ENCODE peak calls at places on chromosomes 6 and 20, in six cellular contexts. D, W, G, U, O and T are unnamed samples.

GRCh38 chr6:87922947-87923330 is 124.7 kb upstream of the SPACA1 start:
- DNase-seq in D (no peak), W (no peak), G (peak; percentile 86), U (no peak), O (peak; percentile 20), T (peak; percentile 19)

GRCh38 chr20:37276494-37277252 is 12.8 kb upstream of the MANBAL start:
- DNase-seq in D (no peak), W (peak; percentile 49), G (no peak), U (no peak), O (peak; percentile 46), T (peak; percentile 62)

GRCh38 chr6:88124925-88125557 is 41.1 kb downstream of the CNR1 start:
- DNase-seq in D (no peak), W (no peak), G (no peak), U (no peak), O (no peak), T (no peak)

GRCh38 chr6:129790786-129791185 is 70.3 kb downstream of the TMEM244 start:
- DNase-seq in D (no peak), W (no peak), G (no peak), U (no peak), O (no peak), T (no peak)

GRCh38 chr20:47988601-47989116 is 203.4 kb upstream of the SULF2 start:
- DNase-seq in D (no peak), W (no peak), G (no peak), U (no peak), O (no peak), T (no peak)

GRCh38 chr20:42986143-42986773 is 203.4 kb downstream of the PTPRT start:
- DNase-seq in D (no peak), W (peak; percentile 61), G (no peak), U (no peak), O (no peak), T (no peak)

GRCh38 chr6:89527634-89528033 is 94.7 kb downstream of the ANKRD6 start:
- DNase-seq in D (no peak), W (no peak), G (no peak), U (no peak), O (no peak), T (no peak)

GRCh38 chr6:71168233-71168765 is 120.3 kb upstream of the OGFRL1 start:
- DNase-seq in D (no peak), W (no peak), G (no peak), U (no peak), O (no peak), T (no peak)

GRCh38 chr6:26475823-26476729 is 18.3 kb downstream of the BTN2A1 start:
- DNase-seq in D (peak; percentile 25), W (peak; percentile 31), G (no peak), U (no peak), O (no peak), T (no peak)

GRCh38 chr6:52546192-52546591 is 30.7 kb downstream of the TRAM2 start:
- DNase-seq in D (no peak), W (no peak), G (no peak), U (no peak), O (no peak), T (no peak)

GRCh38 chr6:53761036-53761435 is 33.8 kb upstream of the LRRC1 start:
- DNase-seq in D (no peak), W (no peak), G (no peak), U (no peak), O (no peak), T (no peak)

GRCh38 chr6:167079853-167080297 is 43.0 kb upstream of the CCR6 start:
- DNase-seq in D (peak; percentile 10), W (no peak), G (peak; percentile 93), U (no peak), O (no peak), T (no peak)

GRCh38 chr20:24630486-24631172 is 161.2 kb downstream of the SYNDIG1 start:
- DNase-seq in D (no peak), W (no peak), G (no peak), U (peak; percentile 14), O (no peak), T (no peak)

GRCh38 chr20:33576432-33576883 is 85.7 kb upstream of the C20orf144 start:
- DNase-seq in D (no peak), W (no peak), G (no peak), U (no peak), O (no peak), T (no peak)

GRCh38 chr20:31713312-31714049 is 9.2 kb downstream of the BCL2L1 start:
- DNase-seq in D (no peak), W (peak; percentile 81), G (no peak), U (no peak), O (no peak), T (no peak)

GRCh38 chr20:7627734-7628663 is 312.3 kb downstream of the HAO1 start:
- DNase-seq in D (no peak), W (no peak), G (no peak), U (no peak), O (no peak), T (no peak)

GRCh38 chr20:32518593-32519366 is 66.4 kb downstream of the NOL4L start:
- DNase-seq in D (no peak), W (no peak), G (no peak), U (no peak), O (no peak), T (no peak)

GRCh38 chr6:33426590-33427563 is 7.0 kb downstream of the SYNGAP1 start:
- DNase-seq in D (no peak), W (no peak), G (no peak), U (no peak), O (no peak), T (no peak)

GRCh38 chr6:28353981-28354676 is 4.4 kb downstream of the ZKSCAN3 start:
- DNase-seq in D (peak; percentile 39), W (no peak), G (no peak), U (no peak), O (no peak), T (no peak)

GRCh38 chr20:12047838-12048432 is 130.2 kb downstream of the BTBD3 start:
- DNase-seq in D (no peak), W (no peak), G (no peak), U (no peak), O (no peak), T (no peak)

GRCh38 chr6:90024633-90025032 is 130.4 kb downstream of the GJA10 start:
- DNase-seq in D (no peak), W (no peak), G (no peak), U (no peak), O (no peak), T (no peak)

GRCh38 chr20:41095110-41095969 is 42.0 kb upstream of the PLCG1 start:
- DNase-seq in D (peak; percentile 71), W (peak; percentile 60), G (no peak), U (no peak), O (no peak), T (peak; percentile 17)

GRCh38 chr6:96015321-96015790 is 418 bp upstream of the FUT9 start:
- DNase-seq in D (no peak), W (no peak), G (no peak), U (peak; percentile 74), O (no peak), T (no peak)

GRCh38 chr20:46959081-46959692 is 64.5 kb downstream of the EYA2 start:
- DNase-seq in D (no peak), W (peak; percentile 59), G (no peak), U (no peak), O (no peak), T (no peak)

GRCh38 chr6:45721665-45722064 is 294.0 kb downstream of the CLIC5 start:
- DNase-seq in D (no peak), W (no peak), G (no peak), U (peak; percentile 50), O (no peak), T (no peak)

GRCh38 chr6:150915156-150915555 is 49.7 kb downstream of the MTHFD1L start:
- DNase-seq in D (no peak), W (no peak), G (no peak), U (no peak), O (no peak), T (no peak)

GRCh38 chr6:161104966-161105365 is 113.4 kb downstream of the MAP3K4 start:
- DNase-seq in D (no peak), W (no peak), G (no peak), U (no peak), O (no peak), T (no peak)

GRCh38 chr20:48453477-48454093 is 374.2 kb downstream of the PREX1 start:
- DNase-seq in D (no peak), W (no peak), G (no peak), U (no peak), O (no peak), T (no peak)

GRCh38 chr20:49938173-49939163 is 2.3 kb downstream of the RNF114 start:
- DNase-seq in D (no peak), W (no peak), G (no peak), U (no peak), O (no peak), T (no peak)

GRCh38 chr6:84027340-84028183 is 6.0 kb upstream of the MRAP2 start:
- DNase-seq in D (no peak), W (no peak), G (no peak), U (no peak), O (no peak), T (no peak)

GRCh38 chr6:73455865-73456629 is 4.0 kb upstream of the CGAS start:
- DNase-seq in D (no peak), W (peak; percentile 50), G (no peak), U (no peak), O (no peak), T (no peak)

GRCh38 chr6:73460044-73460443 is 1.5 kb upstream of the MTO1 start:
- DNase-seq in D (no peak), W (no peak), G (no peak), U (no peak), O (no peak), T (no peak)

GRCh38 chr6:73461537-73462350 is at the start of gene MTO1:
- DNase-seq in D (peak; percentile 89), W (peak; percentile 89), G (no peak), U (peak; percentile 77), O (peak; percentile 65), T (peak; percentile 69)
- TF ChIP-seq POLR2A in D (peak; percentile 94), W (peak; percentile 74), G (peak; percentile 89), U (peak; percentile 84), O (peak; percentile 95), T (peak; percentile 86)

DNA sequence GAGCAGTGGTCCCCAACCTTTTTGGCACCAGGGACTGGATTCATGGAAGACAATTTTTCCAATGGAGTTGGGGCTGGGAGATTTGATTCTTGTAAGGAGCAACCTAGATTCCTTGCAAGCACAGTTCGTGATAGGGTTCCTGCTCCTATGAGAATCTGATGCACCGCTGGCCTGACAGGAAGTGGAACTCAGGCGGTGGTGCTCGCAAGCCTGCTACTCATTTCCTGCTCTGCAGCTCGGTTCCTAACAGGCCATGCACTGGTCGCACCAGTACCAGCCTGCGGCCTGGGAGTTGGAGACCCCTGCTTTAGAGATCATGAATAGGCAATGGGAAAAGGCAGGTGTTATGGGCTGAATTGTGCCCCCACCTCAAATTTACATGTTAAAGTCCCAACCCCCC is 131.2 kb downstream of the PFDN4 start:
- DNase-seq in D (no peak), W (no peak), G (no peak), U (no peak), O (no peak), T (no peak)
- TF ChIP-seq POLR2AphosphoS5 in D (no peak), W (no peak), G (no peak), U (no peak), O (no peak), T (no peak)

GRCh38 chr6:43297644-43298564 is at the start of gene SLC22A7:
- DNase-seq in D (no peak), W (peak; percentile 60), G (no peak), U (no peak), O (no peak), T (no peak)
- TF ChIP-seq TAF1 in D (no peak), W (peak; percentile 13), G (no peak), U (no peak), O (no peak), T (no peak)

GRCh38 chr20:45395114-45395415 is 13.0 kb upstream of the DBNDD2 start:
- DNase-seq in D (no peak), W (no peak), G (no peak), U (no peak), O (no peak), T (no peak)
- TF ChIP-seq POLR2A in D (no peak), W (no peak), G (no peak), U (no peak), O (no peak), T (no peak)